ENCODE peak calls at places on chromosomes 7 and 10, in nine cellular contexts. Z is immature natural killer cell, Y is upper lobe of right lung, V is NAMALWA, J is G401, Q is astrocyte of the spinal cord, E is IMR-90, N is GM04504, L is occipital lobe. F is an unnamed sample.
A peak's percentile ranks its signal among the peaks of the same experiment; 100 is the strongest.

GRCh38 chr7:21030237-21030636 is 243.6 kb upstream of the SP8 start:
- DNase-seq in L (no peak), Q (no peak), E (no peak), Y (no peak), V (no peak), J (no peak), Z (no peak), N (no peak), F (no peak)

GRCh38 chr7:77903597-77903996 is 105.0 kb downstream of the PHTF2 start:
- DNase-seq in N (peak; percentile 5), Z (no peak), Y (no peak), J (no peak), Q (no peak), L (no peak), V (peak; percentile 81), E (peak; percentile 2), F (no peak)

GRCh38 chr7:88226201-88226600 is 6.4 kb upstream of the SRI start:
- DNase-seq in N (no peak), V (no peak), J (no peak), E (no peak), Q (no peak), Z (no peak), Y (no peak), L (no peak), F (no peak)

GRCh38 chr7:134514663-134515062 is 12.7 kb upstream of the AKR1B10 start:
- DNase-seq in Y (no peak), Z (peak; percentile 42), E (peak; percentile 83), L (no peak), Q (peak; percentile 80), J (peak; percentile 63), V (peak; percentile 92), N (peak; percentile 52), F (peak; percentile 36)

GRCh38 chr10:89301721-89302445 is at the start of gene IFIT2:
- DNase-seq in Q (peak; percentile 85), V (peak; percentile 86), Z (peak; percentile 65), J (peak; percentile 85), L (peak; percentile 40), N (peak; percentile 29), Y (no peak), E (peak; percentile 80), F (peak; percentile 75)

GRCh38 chr7:44565097-44565794 is 8.5 kb downstream of the DDX56 start:
- DNase-seq in E (peak; percentile 49), J (peak; percentile 63), N (peak; percentile 19), Q (peak; percentile 53), Y (peak; percentile 83), L (peak; percentile 45), Z (peak; percentile 35), V (peak; percentile 80), F (peak; percentile 42)

GRCh38 chr7:116802784-116803183 is 59.6 kb upstream of the CAPZA2 start:
- DNase-seq in E (peak; percentile 80), Q (peak; percentile 75), N (peak; percentile 41), L (peak; percentile 19), Y (no peak), Z (no peak), J (peak; percentile 10), V (peak; percentile 74), F (peak; percentile 20)

GRCh38 chr10:61024801-61025201 is 80.8 kb upstream of the RHOBTB1 start:
- DNase-seq in E (peak; percentile 16), L (no peak), Q (no peak), Z (no peak), Y (no peak), N (no peak), J (peak; percentile 19), V (peak; percentile 37), F (no peak)

GRCh38 chr7:1302936-1303335 is 70.3 kb downstream of the UNCX start:
- DNase-seq in V (no peak), Q (no peak), J (no peak), L (no peak), Y (no peak), N (no peak), E (no peak), Z (no peak), F (no peak)

GRCh38 chr10:18713077-18713476 is 53.8 kb downstream of the ARL5B start:
- DNase-seq in N (peak; percentile 85), Q (peak; percentile 88), V (no peak), Z (no peak), E (peak; percentile 92), L (no peak), J (no peak), Y (no peak), F (no peak)

GRCh38 chr10:122733450-122733849 is 33.8 kb upstream of the C10orf120 start:
- DNase-seq in L (no peak), N (no peak), Z (no peak), Y (no peak), E (no peak), J (no peak), Q (no peak), V (no peak), F (no peak)

GRCh38 chr7:155007947-155008346 is 5.0 kb upstream of the PAXIP1 start:
- DNase-seq in V (peak; percentile 86), E (no peak), L (no peak), J (peak; percentile 70), N (no peak), Q (no peak), Y (no peak), Z (no peak), F (peak; percentile 30)

GRCh38 chr10:133298466-133298865 is 10.2 kb downstream of the TUBGCP2 start:
- DNase-seq in E (no peak), L (no peak), Z (no peak), V (no peak), Y (no peak), Q (no peak), J (no peak), N (no peak), F (no peak)

GRCh38 chr10:116848912-116849270 is 408 bp upstream of the ENO4 start:
- DNase-seq in E (no peak), Z (no peak), Q (no peak), V (no peak), L (no peak), Y (no peak), J (no peak), N (no peak), F (no peak)

GRCh38 chr10:103510046-103510685 is 16.7 kb downstream of the NEURL1 start:
- DNase-seq in Z (no peak), E (no peak), Q (no peak), J (no peak), Y (peak; percentile 30), L (no peak), V (no peak), N (no peak), F (no peak)

GRCh38 chr7:150978136-150978789 is at the start of gene KCNH2:
- DNase-seq in J (peak; percentile 83), V (peak; percentile 81), L (peak; percentile 47), Z (no peak), Q (no peak), E (no peak), N (no peak), Y (no peak), F (no peak)

GRCh38 chr7:111029574-111030357 is 61.2 kb upstream of the LRRN3 start:
- DNase-seq in L (no peak), N (no peak), Z (no peak), Y (no peak), Q (peak; percentile 54), J (peak; percentile 15), V (peak; percentile 27), E (peak; percentile 17), F (no peak)

GRCh38 chr10:88731296-88731695 is 25.2 kb downstream of the LIPK start:
- DNase-seq in Z (no peak), Y (peak; percentile 75), J (no peak), Q (no peak), V (peak; percentile 10), L (no peak), E (no peak), N (no peak), F (no peak)

GRCh38 chr7:83155996-83156395 is 6.7 kb downstream of the PCLO start:
- DNase-seq in V (no peak), J (no peak), E (no peak), L (no peak), Q (no peak), N (no peak), Y (no peak), Z (no peak), F (no peak)

GRCh38 chr7:37698271-37698670 is 14.7 kb downstream of the GPR141 start:
- DNase-seq in L (no peak), J (no peak), Y (no peak), Z (no peak), N (no peak), V (no peak), Q (no peak), E (no peak), F (no peak)

GRCh38 chr10:74875966-74876365 is 49.6 kb downstream of the KAT6B start:
- DNase-seq in N (no peak), L (no peak), J (no peak), E (peak; percentile 31), Y (no peak), V (no peak), Q (no peak), Z (no peak), F (no peak)

GRCh38 chr7:112648781-112649180 is 141.4 kb downstream of the TMEM168 start:
- DNase-seq in V (no peak), Z (no peak), Y (no peak), J (no peak), Q (no peak), L (no peak), N (no peak), E (no peak), F (no peak)

GRCh38 chr7:115227473-115228235 is 305.8 kb downstream of the MDFIC start:
- DNase-seq in J (no peak), L (no peak), N (no peak), E (no peak), V (no peak), Z (no peak), Y (no peak), Q (no peak), F (no peak)